ENCODE peak calls at places on chromosomes 13 and 19, in six cellular contexts. K is NCI-H524; U is upper lobe of right lung; P is stomach; W is amniotic stem cell; L is CD8-positive, alpha-beta T cell. D is an unnamed sample.

GRCh38 chr19:18274776-18275356 is 614 bp upstream of the IQCN start:
- DNase-seq in K (no peak), W (peak; percentile 70), U (peak; percentile 85), P (peak; percentile 89), L (no peak), D (no peak)

GRCh38 chr13:75769141-75769905 is 133.2 kb downstream of the LMO7 start:
- DNase-seq in U (no peak), P (no peak), L (no peak), W (no peak), K (no peak), D (no peak)

GRCh38 chr13:29676941-29677452 is 81.5 kb upstream of the SLC7A1 start:
- DNase-seq in U (no peak), L (no peak), P (no peak), K (no peak), W (no peak), D (no peak)

GRCh38 chr13:78609464-78610205 is 6.3 kb upstream of the POU4F1 start:
- DNase-seq in P (no peak), K (no peak), W (no peak), L (no peak), U (no peak), D (no peak)

GRCh38 chr13:81171065-81171647 is 830.2 kb upstream of the SPRY2 start:
- DNase-seq in P (no peak), K (no peak), U (no peak), W (no peak), L (no peak), D (peak; percentile 13)

GRCh38 chr13:36685912-36686311 is 12.1 kb downstream of the SERTM1 start:
- DNase-seq in P (no peak), W (no peak), K (no peak), U (no peak), L (no peak), D (no peak)

GRCh38 chr19:4557186-4557970 is 2.1 kb downstream of the SEMA6B start:
- DNase-seq in K (no peak), U (no peak), L (no peak), P (no peak), W (no peak), D (no peak)

GRCh38 chr19:35048911-35049411 is 7.4 kb downstream of the HPN start:
- DNase-seq in W (no peak), L (no peak), U (no peak), P (peak; percentile 78), K (no peak), D (peak; percentile 58)

GRCh38 chr19:3314962-3315675 is 51.3 kb upstream of the NFIC start:
- DNase-seq in U (no peak), W (no peak), P (no peak), K (no peak), L (no peak), D (no peak)

GRCh38 chr13:92716749-92717148 is 509.9 kb upstream of the GPC6 start:
- DNase-seq in K (no peak), U (no peak), W (no peak), P (no peak), L (no peak), D (no peak)

GRCh38 chr19:48568345-48568886 is 16.4 kb downstream of the SULT2B1 start:
- DNase-seq in P (peak; percentile 87), K (peak; percentile 58), W (peak; percentile 83), L (no peak), U (peak; percentile 91), D (no peak)

GRCh38 chr13:37621811-37622361 is 23.3 kb upstream of the POSTN start:
- DNase-seq in W (no peak), P (no peak), U (no peak), L (no peak), K (no peak), D (no peak)

GRCh38 chr19:1082165-1082927 is 12.8 kb downstream of the POLR2E start:
- DNase-seq in K (peak; percentile 56), L (peak; percentile 94), W (no peak), P (peak; percentile 96), U (peak; percentile 96), D (peak; percentile 86)

GRCh38 chr19:10270180-10270615 is 722 bp upstream of the ICAM1 start:
- DNase-seq in U (peak; percentile 93), L (peak; percentile 74), W (no peak), K (no peak), P (peak; percentile 75), D (no peak)

GRCh38 chr19:1854542-1855039 is 6.3 kb upstream of the REXO1 start:
- DNase-seq in P (no peak), W (no peak), U (peak; percentile 76), K (no peak), L (no peak), D (no peak)

GRCh38 chr19:38047641-38048040 is 140.6 kb downstream of the SIPA1L3 start:
- DNase-seq in K (peak; percentile 85), W (no peak), P (no peak), L (no peak), U (no peak), D (no peak)

GRCh38 chr13:52954838-52955237 is 73.8 kb upstream of the OLFM4 start:
- DNase-seq in U (no peak), K (no peak), W (no peak), P (no peak), L (no peak), D (no peak)

GRCh38 chr13:73933795-73934194 is 200.4 kb downstream of the KLF12 start:
- DNase-seq in W (no peak), P (no peak), U (no peak), L (no peak), K (peak; percentile 3), D (no peak)

GRCh38 chr19:18156841-18157464 is 4.0 kb downstream of the PIK3R2 start:
- DNase-seq in P (peak; percentile 95), W (no peak), L (no peak), K (peak; percentile 95), U (peak; percentile 95), D (peak; percentile 96)

GRCh38 chr13:96836733-96837132 is 157.5 kb downstream of the OXGR1 start:
- DNase-seq in K (no peak), L (no peak), W (no peak), U (no peak), P (no peak), D (no peak)

GRCh38 chr19:1665565-1666047 is 13.2 kb upstream of the TCF3 start:
- DNase-seq in U (no peak), P (no peak), W (no peak), K (no peak), L (no peak), D (no peak)

GRCh38 chr13:55572862-55573261 is 1567.9 kb upstream of the PRR20A start:
- DNase-seq in U (no peak), P (no peak), L (no peak), W (no peak), K (no peak), D (no peak)

GRCh38 chr13:113448885-113449692 is 4.2 kb downstream of the ADPRHL1 start:
- DNase-seq in P (peak; percentile 86), L (peak; percentile 70), K (peak; percentile 90), W (no peak), U (peak; percentile 78), D (peak; percentile 90)

GRCh38 chr13:68439821-68440220 is 1209.7 kb upstream of the PCDH9 start:
- DNase-seq in W (no peak), U (no peak), K (no peak), L (no peak), P (no peak), D (peak; percentile 14)

GRCh38 chr13:98507060-98507797 is 69.7 kb downstream of the STK24 start:
- DNase-seq in P (peak; percentile 86), U (peak; percentile 73), K (no peak), W (no peak), L (no peak), D (peak; percentile 58)

GRCh38 chr13:79525458-79525857 is 44.5 kb downstream of the NDFIP2 start:
- DNase-seq in W (no peak), U (no peak), P (no peak), L (no peak), K (no peak), D (no peak)

GRCh38 chr13:75512253-75512652 is 25.4 kb downstream of the COMMD6 start:
- DNase-seq in L (no peak), U (no peak), K (no peak), P (no peak), W (no peak), D (no peak)

GRCh38 chr19:15320118-15320517 is 12.2 kb downstream of the BRD4 start:
- DNase-seq in W (peak; percentile 50), L (no peak), U (no peak), K (no peak), P (no peak), D (no peak)

GRCh38 chr13:51704399-51705306 is 99.3 kb downstream of the DHRS12 start:
- DNase-seq in K (no peak), L (no peak), P (no peak), U (no peak), W (no peak), D (no peak)

GRCh38 chr19:3655402-3656072 is 28.9 kb upstream of the CACTIN start:
- DNase-seq in W (no peak), U (no peak), L (no peak), P (peak; percentile 33), K (peak; percentile 99), D (no peak)

GRCh38 chr19:44553478-44554171 is 24.1 kb upstream of the CEACAM20 start:
- DNase-seq in K (no peak), U (no peak), P (no peak), W (no peak), L (no peak), D (no peak)

GRCh38 chr19:4172861-4173473 is 9.4 kb downstream of the SIRT6 start:
- DNase-seq in K (peak; percentile 32), P (peak; percentile 59), U (peak; percentile 82), W (no peak), L (peak; percentile 63), D (no peak)

GRCh38 chr19:491146-491741 is 5.0 kb upstream of the MADCAM1 start:
- DNase-seq in P (no peak), L (no peak), K (no peak), W (no peak), U (no peak), D (no peak)